ENCODE peak calls at places on chromosome 7, in six cellular contexts. B is M059J, U is frontal cortex, S is pancreas, J is left lobe of liver, I is kidney. H is an unnamed sample.

GRCh38 chr7:38673795-38674194 is 42.6 kb upstream of the AMPH start:
- DNase-seq in B (peak), U (no peak), S (no peak), J (no peak), I (no peak), H (no peak)

GRCh38 chr7:108290344-108291134 is 160.4 kb upstream of the LAMB4 start:
- DNase-seq in B (no peak), U (no peak), S (no peak), J (no peak), I (no peak), H (no peak)

GRCh38 chr7:116873619-116874018 is 11.2 kb downstream of the CAPZA2 start:
- DNase-seq in B (no peak), U (no peak), S (no peak), J (no peak), I (no peak), H (no peak)

GRCh38 chr7:133052357-133052756 is 29.5 kb downstream of the CHCHD3 start:
- DNase-seq in B (peak), U (no peak), S (no peak), J (no peak), I (no peak), H (no peak)

GRCh38 chr7:134254311-134254710 is 62.4 kb downstream of the SLC35B4 start:
- DNase-seq in B (peak), U (no peak), S (no peak), J (no peak), I (no peak), H (no peak)

GRCh38 chr7:96649981-96650380 is 59.7 kb downstream of the SEM1 start:
- DNase-seq in B (peak), U (no peak), S (no peak), J (no peak), I (no peak), H (no peak)

GRCh38 chr7:101820703-101821102 is 3.3 kb downstream of the CUX1 start:
- DNase-seq in B (no peak), U (no peak), S (no peak), J (peak), I (no peak), H (no peak)

GRCh38 chr7:36227223-36227622 is 74.2 kb downstream of the EEPD1 start:
- DNase-seq in B (peak), U (no peak), S (no peak), J (no peak), I (no peak), H (no peak)

GRCh38 chr7:100107890-100108289 is 6.4 kb downstream of the AP4M1 start:
- DNase-seq in B (no peak), U (no peak), S (no peak), J (no peak), I (peak), H (no peak)

GRCh38 chr7:16318989-16319915 is 102.1 kb downstream of the CRPPA start:
- DNase-seq in B (peak), U (no peak), S (no peak), J (no peak), I (no peak), H (no peak)

GRCh38 chr7:148940702-148941597 is 56.9 kb upstream of the EZH2 start:
- DNase-seq in B (peak), U (peak), S (peak), J (peak), I (peak), H (peak)